ENCODE peak calls at places on chromosomes 13 and 19, in eight cellular contexts. One of them, this sample, is unnamed.

GRCh38 chr19:11984986-11985385 is 20.1 kb downstream of the ZNF763 start:
- DNase-seq in neural crest cell: peak; percentile 20
- DNase-seq in tibial artery: no peak
- DNase-seq in fibroblast of pulmonary artery: no peak
- DNase-seq in mesothelial cell of epicardium: no peak
- DNase-seq in neural progenitor cell: peak; percentile 68
- DNase-seq in H1: peak; percentile 72
- DNase-seq in NB4: peak; percentile 36
- DNase-seq in this sample: no peak

GRCh38 chr19:48722196-48722708 is 2.7 kb upstream of the MAMSTR start:
- DNase-seq in neural crest cell: no peak
- DNase-seq in tibial artery: no peak
- DNase-seq in fibroblast of pulmonary artery: no peak
- DNase-seq in mesothelial cell of epicardium: no peak
- DNase-seq in neural progenitor cell: no peak
- DNase-seq in H1: no peak
- DNase-seq in NB4: no peak
- DNase-seq in this sample: no peak

GRCh38 chr13:89701913-89702312 is 1645.6 kb upstream of the MIR17HG start:
- DNase-seq in neural crest cell: no peak
- DNase-seq in tibial artery: no peak
- DNase-seq in fibroblast of pulmonary artery: no peak
- DNase-seq in mesothelial cell of epicardium: no peak
- DNase-seq in neural progenitor cell: no peak
- DNase-seq in H1: no peak
- DNase-seq in NB4: no peak
- DNase-seq in this sample: no peak

GRCh38 chr13:32315255-32316029 is at the start of the genes BRCA2 and ZAR1L:
- DNase-seq in neural crest cell: peak; percentile 81
- DNase-seq in tibial artery: peak; percentile 89
- DNase-seq in fibroblast of pulmonary artery: peak; percentile 91
- DNase-seq in mesothelial cell of epicardium: peak; percentile 88
- DNase-seq in neural progenitor cell: peak; percentile 89
- DNase-seq in H1: peak; percentile 90
- DNase-seq in NB4: peak; percentile 94
- DNase-seq in this sample: peak; percentile 80

GRCh38 chr13:20492641-20493040 is 33.0 kb downstream of the CRYL1 start:
- DNase-seq in neural crest cell: peak; percentile 35
- DNase-seq in tibial artery: no peak
- DNase-seq in fibroblast of pulmonary artery: peak; percentile 58
- DNase-seq in mesothelial cell of epicardium: no peak
- DNase-seq in neural progenitor cell: peak; percentile 41
- DNase-seq in H1: peak; percentile 58
- DNase-seq in NB4: peak; percentile 48
- DNase-seq in this sample: peak; percentile 40

GRCh38 chr19:51136891-51137551 is 5.1 kb upstream of the SIGLEC7 start:
- DNase-seq in neural crest cell: no peak
- DNase-seq in tibial artery: peak; percentile 52
- DNase-seq in fibroblast of pulmonary artery: no peak
- DNase-seq in mesothelial cell of epicardium: no peak
- DNase-seq in neural progenitor cell: no peak
- DNase-seq in H1: no peak
- DNase-seq in NB4: peak; percentile 92
- DNase-seq in this sample: no peak

GRCh38 chr13:83752141-83752540 is 130.1 kb downstream of the SLITRK1 start:
- DNase-seq in neural crest cell: no peak
- DNase-seq in tibial artery: no peak
- DNase-seq in fibroblast of pulmonary artery: peak; percentile 67
- DNase-seq in mesothelial cell of epicardium: no peak
- DNase-seq in neural progenitor cell: no peak
- DNase-seq in H1: no peak
- DNase-seq in NB4: no peak
- DNase-seq in this sample: no peak

GRCh38 chr13:51494151-51494550 is 41.3 kb upstream of the INTS6 start:
- DNase-seq in neural crest cell: no peak
- DNase-seq in tibial artery: no peak
- DNase-seq in fibroblast of pulmonary artery: peak; percentile 29
- DNase-seq in mesothelial cell of epicardium: no peak
- DNase-seq in neural progenitor cell: no peak
- DNase-seq in H1: no peak
- DNase-seq in NB4: no peak
- DNase-seq in this sample: no peak

GRCh38 chr19:29690842-29691241 is 24.2 kb downstream of the C19orf12 start:
- DNase-seq in neural crest cell: no peak
- DNase-seq in tibial artery: no peak
- DNase-seq in fibroblast of pulmonary artery: peak; percentile 60
- DNase-seq in mesothelial cell of epicardium: no peak
- DNase-seq in neural progenitor cell: peak; percentile 37
- DNase-seq in H1: peak; percentile 58
- DNase-seq in NB4: peak; percentile 67
- DNase-seq in this sample: no peak

GRCh38 chr19:38417544-38418506 is 8.2 kb downstream of the RASGRP4 start:
- DNase-seq in neural crest cell: peak; percentile 46
- DNase-seq in tibial artery: peak; percentile 59
- DNase-seq in fibroblast of pulmonary artery: no peak
- DNase-seq in mesothelial cell of epicardium: no peak
- DNase-seq in neural progenitor cell: peak; percentile 84
- DNase-seq in H1: peak; percentile 95
- DNase-seq in NB4: peak; percentile 69
- DNase-seq in this sample: peak; percentile 52

GRCh38 chr13:114019367-114019766 is 45.5 kb upstream of the C13orf46 start:
- DNase-seq in neural crest cell: no peak
- DNase-seq in tibial artery: no peak
- DNase-seq in fibroblast of pulmonary artery: no peak
- DNase-seq in mesothelial cell of epicardium: no peak
- DNase-seq in neural progenitor cell: peak; percentile 17
- DNase-seq in H1: no peak
- DNase-seq in NB4: peak; percentile 50
- DNase-seq in this sample: peak; percentile 35

GRCh38 chr13:51999525-51999924 is 11.7 kb downstream of the ATP7B start:
- DNase-seq in neural crest cell: no peak
- DNase-seq in tibial artery: no peak
- DNase-seq in fibroblast of pulmonary artery: no peak
- DNase-seq in mesothelial cell of epicardium: no peak
- DNase-seq in neural progenitor cell: no peak
- DNase-seq in H1: no peak
- DNase-seq in NB4: no peak
- DNase-seq in this sample: no peak

GRCh38 chr13:94233401-94233800 is 246.1 kb downstream of the DCT start:
- DNase-seq in neural crest cell: no peak
- DNase-seq in tibial artery: peak; percentile 25
- DNase-seq in fibroblast of pulmonary artery: peak; percentile 97
- DNase-seq in mesothelial cell of epicardium: no peak
- DNase-seq in neural progenitor cell: no peak
- DNase-seq in H1: no peak
- DNase-seq in NB4: no peak
- DNase-seq in this sample: no peak

GRCh38 chr19:11451327-11451941 is 16.0 kb downstream of the PRKCSH start:
- DNase-seq in neural crest cell: no peak
- DNase-seq in tibial artery: no peak
- DNase-seq in fibroblast of pulmonary artery: no peak
- DNase-seq in mesothelial cell of epicardium: no peak
- DNase-seq in neural progenitor cell: no peak
- DNase-seq in H1: no peak
- DNase-seq in NB4: no peak
- DNase-seq in this sample: no peak

GRCh38 chr13:111474136-111475002 is 153.9 kb downstream of the TEX29 start:
- DNase-seq in neural crest cell: peak; percentile 20
- DNase-seq in tibial artery: no peak
- DNase-seq in fibroblast of pulmonary artery: peak; percentile 55
- DNase-seq in mesothelial cell of epicardium: peak; percentile 36
- DNase-seq in neural progenitor cell: peak; percentile 74
- DNase-seq in H1: peak; percentile 47
- DNase-seq in NB4: peak; percentile 60
- DNase-seq in this sample: peak; percentile 23
- TF ChIP-seq CTCF in neural crest cell: peak; percentile 80
- TF ChIP-seq CTCF in tibial artery: peak; percentile 51
- TF ChIP-seq CTCF in fibroblast of pulmonary artery: peak; percentile 50
- TF ChIP-seq CTCF in mesothelial cell of epicardium: peak; percentile 75
- TF ChIP-seq CTCF in neural progenitor cell: peak; percentile 76
- TF ChIP-seq CTCF in H1: peak; percentile 57
- TF ChIP-seq CTCF in NB4: peak; percentile 38
- TF ChIP-seq CTCF in this sample: peak; percentile 58

GRCh38 chr13:97125051-97125809 is 96.9 kb upstream of the MBNL2 start:
- DNase-seq in neural crest cell: no peak
- DNase-seq in tibial artery: peak; percentile 67
- DNase-seq in fibroblast of pulmonary artery: peak; percentile 70
- DNase-seq in mesothelial cell of epicardium: peak; percentile 42
- DNase-seq in neural progenitor cell: peak; percentile 38
- DNase-seq in H1: no peak
- DNase-seq in NB4: peak; percentile 64
- DNase-seq in this sample: no peak
- TF ChIP-seq CTCF in neural crest cell: no peak
- TF ChIP-seq CTCF in tibial artery: no peak
- TF ChIP-seq CTCF in fibroblast of pulmonary artery: peak; percentile 21
- TF ChIP-seq CTCF in mesothelial cell of epicardium: no peak
- TF ChIP-seq CTCF in neural progenitor cell: peak; percentile 13
- TF ChIP-seq CTCF in H1: no peak
- TF ChIP-seq CTCF in NB4: no peak
- TF ChIP-seq CTCF in this sample: no peak

GRCh38 chr13:46905249-46905648 is 8.4 kb upstream of the HTR2A start:
- DNase-seq in neural crest cell: no peak
- DNase-seq in tibial artery: no peak
- DNase-seq in fibroblast of pulmonary artery: peak; percentile 26
- DNase-seq in mesothelial cell of epicardium: no peak
- DNase-seq in neural progenitor cell: no peak
- DNase-seq in H1: no peak
- DNase-seq in NB4: peak; percentile 22
- DNase-seq in this sample: no peak
- TF ChIP-seq CTCF in neural crest cell: peak; percentile 15
- TF ChIP-seq CTCF in tibial artery: no peak
- TF ChIP-seq CTCF in fibroblast of pulmonary artery: peak; percentile 24
- TF ChIP-seq CTCF in mesothelial cell of epicardium: no peak
- TF ChIP-seq CTCF in neural progenitor cell: peak; percentile 34
- TF ChIP-seq CTCF in H1: peak; percentile 42
- TF ChIP-seq CTCF in NB4: peak; percentile 36
- TF ChIP-seq CTCF in this sample: no peak

GRCh38 chr13:43894438-43894837 is 14.7 kb downstream of the LACC1 start:
- DNase-seq in neural crest cell: no peak
- DNase-seq in tibial artery: no peak
- DNase-seq in fibroblast of pulmonary artery: no peak
- DNase-seq in mesothelial cell of epicardium: no peak
- DNase-seq in neural progenitor cell: no peak
- DNase-seq in H1: no peak
- DNase-seq in NB4: peak; percentile 4
- DNase-seq in this sample: no peak
- TF ChIP-seq CTCF in neural crest cell: peak; percentile 55
- TF ChIP-seq CTCF in tibial artery: no peak
- TF ChIP-seq CTCF in fibroblast of pulmonary artery: peak; percentile 26
- TF ChIP-seq CTCF in mesothelial cell of epicardium: no peak
- TF ChIP-seq CTCF in neural progenitor cell: peak; percentile 55
- TF ChIP-seq CTCF in H1: no peak
- TF ChIP-seq CTCF in NB4: no peak
- TF ChIP-seq CTCF in this sample: peak; percentile 71

GRCh38 chr13:50378513-50378970 is 363.3 kb downstream of the KCNRG start:
- DNase-seq in neural crest cell: no peak
- DNase-seq in tibial artery: no peak
- DNase-seq in fibroblast of pulmonary artery: no peak
- DNase-seq in mesothelial cell of epicardium: no peak
- DNase-seq in neural progenitor cell: no peak
- DNase-seq in H1: no peak
- DNase-seq in NB4: no peak
- DNase-seq in this sample: no peak

GRCh38 chr13:50375792-50376191 is 360.5 kb downstream of the KCNRG start:
- DNase-seq in neural crest cell: no peak
- DNase-seq in tibial artery: no peak
- DNase-seq in fibroblast of pulmonary artery: peak; percentile 35
- DNase-seq in mesothelial cell of epicardium: no peak
- DNase-seq in neural progenitor cell: no peak
- DNase-seq in H1: no peak
- DNase-seq in NB4: no peak
- DNase-seq in this sample: no peak

GRCh38 chr13:50374517-50374916 is 359.3 kb downstream of the KCNRG start:
- DNase-seq in neural crest cell: no peak
- DNase-seq in tibial artery: no peak
- DNase-seq in fibroblast of pulmonary artery: no peak
- DNase-seq in mesothelial cell of epicardium: no peak
- DNase-seq in neural progenitor cell: no peak
- DNase-seq in H1: no peak
- DNase-seq in NB4: no peak
- DNase-seq in this sample: no peak

GRCh38 chr13:50377726-50378270 is 362.6 kb downstream of the KCNRG start:
- DNase-seq in neural crest cell: no peak
- DNase-seq in tibial artery: no peak
- DNase-seq in fibroblast of pulmonary artery: no peak
- DNase-seq in mesothelial cell of epicardium: no peak
- DNase-seq in neural progenitor cell: no peak
- DNase-seq in H1: no peak
- DNase-seq in NB4: no peak
- DNase-seq in this sample: no peak

GRCh38 chr13:50376895-50377575 is 361.8 kb downstream of the KCNRG start:
- DNase-seq in neural crest cell: no peak
- DNase-seq in tibial artery: no peak
- DNase-seq in fibroblast of pulmonary artery: no peak
- DNase-seq in mesothelial cell of epicardium: no peak
- DNase-seq in neural progenitor cell: peak; percentile 39
- DNase-seq in H1: peak; percentile 56
- DNase-seq in NB4: no peak
- DNase-seq in this sample: no peak
- TF ChIP-seq CTCF in neural crest cell: no peak
- TF ChIP-seq CTCF in tibial artery: no peak
- TF ChIP-seq CTCF in fibroblast of pulmonary artery: no peak
- TF ChIP-seq CTCF in mesothelial cell of epicardium: no peak
- TF ChIP-seq CTCF in neural progenitor cell: peak; percentile 39
- TF ChIP-seq CTCF in H1: peak; percentile 59
- TF ChIP-seq CTCF in NB4: no peak
- TF ChIP-seq CTCF in this sample: no peak

GRCh38 chr19:5225486-5226345 is 114.9 kb downstream of the PTPRS start:
- DNase-seq in neural crest cell: peak; percentile 45
- DNase-seq in tibial artery: no peak
- DNase-seq in fibroblast of pulmonary artery: no peak
- DNase-seq in mesothelial cell of epicardium: no peak
- DNase-seq in neural progenitor cell: peak; percentile 39
- DNase-seq in H1: peak; percentile 85
- DNase-seq in NB4: peak; percentile 39
- DNase-seq in this sample: peak; percentile 56
- TF ChIP-seq CTCF in neural crest cell: peak; percentile 56
- TF ChIP-seq CTCF in tibial artery: peak; percentile 28
- TF ChIP-seq CTCF in fibroblast of pulmonary artery: peak; percentile 54
- TF ChIP-seq CTCF in mesothelial cell of epicardium: peak; percentile 29
- TF ChIP-seq CTCF in neural progenitor cell: peak; percentile 55
- TF ChIP-seq CTCF in H1: peak; percentile 80
- TF ChIP-seq CTCF in NB4: peak; percentile 40
- TF ChIP-seq CTCF in this sample: peak; percentile 55

GRCh38 chr19:7917292-7918061 is 2.7 kb upstream of the SNAPC2 start:
- DNase-seq in neural crest cell: peak; percentile 58
- DNase-seq in tibial artery: no peak
- DNase-seq in fibroblast of pulmonary artery: peak; percentile 62
- DNase-seq in mesothelial cell of epicardium: peak; percentile 70
- DNase-seq in neural progenitor cell: peak; percentile 86
- DNase-seq in H1: peak; percentile 86
- DNase-seq in NB4: peak; percentile 81
- DNase-seq in this sample: peak; percentile 77
- TF ChIP-seq CTCF in neural crest cell: peak; percentile 62
- TF ChIP-seq CTCF in tibial artery: peak; percentile 65
- TF ChIP-seq CTCF in fibroblast of pulmonary artery: peak; percentile 44
- TF ChIP-seq CTCF in mesothelial cell of epicardium: no peak
- TF ChIP-seq CTCF in neural progenitor cell: peak; percentile 70
- TF ChIP-seq CTCF in H1: peak; percentile 74
- TF ChIP-seq CTCF in NB4: peak; percentile 57
- TF ChIP-seq CTCF in this sample: no peak

GRCh38 chr19:18254546-18255500 is 19.4 kb downstream of the IQCN start:
- DNase-seq in neural crest cell: no peak
- DNase-seq in tibial artery: no peak
- DNase-seq in fibroblast of pulmonary artery: no peak
- DNase-seq in mesothelial cell of epicardium: no peak
- DNase-seq in neural progenitor cell: no peak
- DNase-seq in H1: peak; percentile 77
- DNase-seq in NB4: no peak
- DNase-seq in this sample: no peak
- TF ChIP-seq CTCF in neural crest cell: no peak
- TF ChIP-seq CTCF in tibial artery: no peak
- TF ChIP-seq CTCF in fibroblast of pulmonary artery: no peak
- TF ChIP-seq CTCF in mesothelial cell of epicardium: no peak
- TF ChIP-seq CTCF in neural progenitor cell: peak; percentile 23
- TF ChIP-seq CTCF in H1: peak; percentile 67
- TF ChIP-seq CTCF in NB4: no peak
- TF ChIP-seq CTCF in this sample: no peak

This sample was measured in endothelial cell.